ENCODE peak calls at places on chromosomes 16 and 17, in six cellular contexts. M is transverse colon, G is heart left ventricle, C is esophagus squamous epithelium, N is body of pancreas, F is neuronal stem cell. I is an unnamed sample.

GRCh38 chr16:8493885-8494487 is 96.3 kb downstream of the TMEM114 start:
- DNase-seq in C (no peak), M (no peak), F (no peak), G (no peak), N (no peak), I (no peak)

GRCh38 chr16:56257666-56258359 is 66.5 kb downstream of the GNAO1 start:
- DNase-seq in N (no peak), F (no peak), G (peak; percentile 57), M (no peak), C (no peak), I (peak; percentile 43)

GRCh38 chr16:69338557-69339288 is 641 bp downstream of the COG8 start:
- DNase-seq in N (no peak), C (no peak), M (no peak), G (no peak), F (no peak), I (no peak)

GRCh38 chr17:1643293-1643998 is 2.1 kb downstream of the SCARF1 start:
- DNase-seq in M (peak; percentile 88), F (peak; percentile 45), N (peak; percentile 93), C (no peak), G (no peak), I (no peak)

GRCh38 chr16:27432600-27432957 is 30.6 kb downstream of the IL21R start:
- DNase-seq in F (no peak), N (no peak), C (no peak), M (no peak), G (peak; percentile 4), I (no peak)

GRCh38 chr17:64537488-64537887 is 30.7 kb downstream of the CEP95 start:
- DNase-seq in N (no peak), C (no peak), M (no peak), F (no peak), G (no peak), I (no peak)

GRCh38 chr16:81695431-81695890 is 83.6 kb upstream of the PLCG2 start:
- DNase-seq in M (no peak), N (no peak), F (no peak), G (no peak), C (no peak), I (no peak)

GRCh38 chr16:17571499-17572093 is 100.8 kb upstream of the XYLT1 start:
- DNase-seq in C (no peak), F (no peak), M (no peak), G (no peak), N (no peak), I (no peak)

GRCh38 chr16:22785552-22785951 is 28.4 kb upstream of the HS3ST2 start:
- DNase-seq in M (no peak), N (no peak), C (no peak), F (no peak), G (no peak), I (no peak)

GRCh38 chr16:66858740-66859396 is 14.7 kb downstream of the CA7 start:
- DNase-seq in N (no peak), C (no peak), F (no peak), G (peak; percentile 50), M (no peak), I (no peak)

GRCh38 chr17:44677136-44677535 is 12.4 kb downstream of the CCDC43 start:
- DNase-seq in M (no peak), N (no peak), C (no peak), G (no peak), F (no peak), I (no peak)

GRCh38 chr16:73047536-73048291 is at the start of gene ZFHX3:
- DNase-seq in M (peak; percentile 79), F (no peak), G (peak; percentile 72), N (peak; percentile 86), C (no peak), I (peak; percentile 65)

GRCh38 chr16:55713103-55713502 is 57.3 kb downstream of the SLC6A2 start:
- DNase-seq in C (no peak), F (no peak), G (no peak), N (no peak), M (no peak), I (no peak)

GRCh38 chr16:56513972-56514371 is 5.9 kb downstream of the BBS2 start:
- DNase-seq in G (peak; percentile 30), C (no peak), M (peak; percentile 60), N (peak; percentile 69), F (no peak), I (no peak)

GRCh38 chr17:44384281-44384822 is 5.1 kb downstream of the ITGA2B start:
- DNase-seq in C (no peak), F (no peak), N (no peak), G (no peak), M (no peak), I (no peak)

GRCh38 chr17:74413491-74413890 is 18.4 kb upstream of the GPRC5C start:
- DNase-seq in N (no peak), G (no peak), F (no peak), M (no peak), C (no peak), I (no peak)

GRCh38 chr17:75404739-75405364 is 626 bp downstream of the GRB2 start:
- DNase-seq in G (no peak), M (peak; percentile 53), F (no peak), N (peak; percentile 54), C (no peak), I (no peak)

GRCh38 chr17:17416007-17416399 is 60.8 kb upstream of the MED9 start:
- DNase-seq in C (no peak), M (no peak), N (peak; percentile 50), G (no peak), F (peak; percentile 15), I (no peak)

GRCh38 chr17:41494524-41494923 is 4.8 kb upstream of the KRT36 start:
- DNase-seq in C (no peak), G (no peak), N (no peak), M (no peak), F (no peak), I (no peak)

GRCh38 chr16:57166951-57167350 is 18.9 kb downstream of the PSME3IP1 start:
- DNase-seq in G (no peak), N (peak; percentile 22), C (no peak), F (no peak), M (no peak), I (no peak)

DNA sequence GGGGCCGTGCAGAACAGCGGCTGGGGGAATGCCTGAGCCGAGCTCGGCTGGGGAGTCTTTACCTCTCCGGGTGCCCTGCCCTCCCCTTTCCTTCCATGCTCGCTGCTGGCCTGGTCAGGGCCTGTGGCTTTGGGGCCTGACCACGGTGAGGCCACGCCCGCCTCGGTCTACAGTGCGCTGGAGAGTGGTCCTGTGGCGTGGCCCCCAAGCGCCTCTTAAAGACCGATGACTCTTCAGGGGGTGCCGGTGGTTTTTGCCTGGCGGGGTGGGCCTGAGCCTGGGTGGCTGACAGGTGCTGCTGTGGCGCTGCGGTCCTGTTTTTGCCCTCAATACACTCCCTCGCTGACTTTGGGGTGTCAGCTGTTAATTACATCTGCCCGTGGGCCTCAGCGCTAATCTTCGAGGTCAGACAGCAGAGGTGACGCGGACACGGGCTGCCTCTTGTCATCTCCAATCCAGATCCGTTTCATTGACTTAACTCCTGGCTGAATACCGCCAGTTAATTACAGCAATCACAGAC is 29.7 kb downstream of the GSE1 start:
- DNase-seq in C (no peak), F (no peak), G (no peak), M (no peak), N (no peak), I (no peak)
- H3K4me1 ChIP-seq in C (peaks cover 89% of the 10 kb centered on the region), F (peaks cover 16% of the 10 kb centered on the region), G (peaks cover 9% of the 10 kb centered on the region), M (peaks cover 58% of the 10 kb centered on the region), N (peaks cover 58% of the 10 kb centered on the region), I (no peaks in the 10 kb centered on the region)

GRCh38 chr17:3956983-3957382 is 7.3 kb downstream of the ATP2A3 start:
- DNase-seq in M (no peak), N (peak; percentile 38), G (no peak), C (no peak), F (no peak), I (no peak)
- H3K4me1 ChIP-seq in M (peaks cover 31% of the 10 kb centered on the region), N (peaks cover 30% of the 10 kb centered on the region), G (peaks cover 3% of the 10 kb centered on the region), C (peaks cover 53% of the 10 kb centered on the region), F (peaks cover 4% of the 10 kb centered on the region), I (peaks cover 24% of the 10 kb centered on the region)

DNA sequence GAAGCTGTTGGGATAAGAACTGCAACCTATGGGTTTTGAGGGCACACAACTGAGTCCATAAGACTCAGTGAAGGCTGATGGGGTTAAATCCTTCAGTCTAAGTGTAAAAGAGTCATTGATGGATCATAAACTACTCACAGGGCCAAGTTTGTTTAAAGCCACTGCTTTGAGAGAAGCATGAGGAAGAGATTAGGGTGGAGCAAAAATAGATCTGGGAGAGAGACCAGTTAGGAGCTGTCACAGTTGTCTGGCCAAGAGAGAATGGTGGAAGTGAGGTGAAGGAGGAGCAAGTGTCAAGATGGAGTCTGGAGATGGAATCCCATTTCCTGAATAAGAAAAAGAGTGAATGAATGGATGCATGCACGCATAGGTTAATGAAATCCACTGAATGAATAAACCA is 379.1 kb upstream of the CDH11 start:
- DNase-seq in M (no peak), G (no peak), C (no peak), F (no peak), N (no peak), I (no peak)
- H3K4me1 ChIP-seq in M (no peaks in the 10 kb centered on the region), G (no peaks in the 10 kb centered on the region), C (no peaks in the 10 kb centered on the region), F (peaks cover 1% of the 10 kb centered on the region), N (no peaks in the 10 kb centered on the region), I (no peaks in the 10 kb centered on the region)

DNA sequence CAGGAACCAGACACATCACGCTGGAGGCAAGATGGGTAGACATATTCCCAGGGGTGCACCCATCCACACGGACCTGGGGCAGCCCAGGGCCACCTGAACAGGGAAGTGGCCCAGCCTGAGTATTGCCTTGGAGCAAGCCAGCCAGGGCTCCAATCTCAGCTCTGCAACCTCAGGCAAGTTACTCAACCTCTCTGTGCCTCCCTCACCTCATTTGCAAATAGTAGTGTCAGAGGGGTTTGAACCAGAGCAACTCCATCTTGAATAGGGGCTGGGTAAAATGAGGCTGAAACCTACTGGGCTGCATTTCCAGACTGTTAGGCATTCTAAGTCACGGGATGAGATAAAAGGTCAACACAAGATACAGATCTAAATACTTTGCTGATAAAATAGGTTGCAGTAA is 35.1 kb upstream of the SNN start:
- DNase-seq in M (no peak), G (no peak), F (no peak), N (no peak), C (no peak), I (no peak)
- H3K4me1 ChIP-seq in M (peaks cover 19% of the 10 kb centered on the region), G (peaks cover 4% of the 10 kb centered on the region), F (peaks cover 14% of the 10 kb centered on the region), N (peaks cover 45% of the 10 kb centered on the region), C (peaks cover 64% of the 10 kb centered on the region), I (peaks cover 63% of the 10 kb centered on the region)